ENCODE peak calls at places on chromosome 7, in eight cellular contexts. B is stimulated activated CD4-positive, alpha-beta T cell treated with anti-CD3 and anti-CD28 coated beads, Interleukin-2, amount 100 ng/mL, for 24 hours; O is foreskin fibroblast; F is NCI-H2171; A is activated CD4-positive, alpha-beta T cell treated with anti-CD3 and anti-CD28 coated beads, Interleukin-2, amount 50 U/mL, for 1 hour; X is epithelial cell of esophagus; W is endothelial cell; Q is progenitor cell of endocrine pancreas. D is an unnamed sample.

GRCh38 chr7:18212788-18213187 is 185.1 kb upstream of the PRPS1L1 start:
- DNase-seq in Q (no peak), O (peak; percentile 54), X (no peak), W (no peak), F (peak; percentile 18), B (no peak), A (no peak), D (no peak)

GRCh38 chr7:41224063-41224763 is 478.7 kb downstream of the INHBA start:
- DNase-seq in B (no peak), X (peak; percentile 99), A (no peak), W (no peak), F (no peak), O (peak; percentile 57), Q (no peak), D (peak; percentile 71)

GRCh38 chr7:138307633-138308032 is 152.4 kb upstream of the TRIM24 start:
- DNase-seq in X (no peak), W (no peak), F (no peak), Q (no peak), B (no peak), O (no peak), A (no peak), D (peak; percentile 68)

GRCh38 chr7:1340031-1340430 is 107.4 kb downstream of the UNCX start:
- DNase-seq in B (no peak), W (no peak), A (no peak), F (no peak), O (no peak), Q (no peak), X (no peak), D (peak; percentile 26)

GRCh38 chr7:69218634-69219033 is 379.6 kb upstream of the AUTS2 start:
- DNase-seq in F (no peak), W (no peak), A (no peak), B (no peak), O (no peak), X (no peak), Q (no peak), D (no peak)

GRCh38 chr7:157010588-157011332 is at the start of gene MNX1:
- DNase-seq in B (peak; percentile 39), O (no peak), W (peak; percentile 78), Q (peak; percentile 82), A (peak; percentile 47), F (peak; percentile 90), X (peak; percentile 89), D (peak; percentile 48)

GRCh38 chr7:30936650-30937245 is 25.1 kb downstream of the AQP1 start:
- DNase-seq in W (no peak), A (no peak), Q (no peak), F (no peak), O (no peak), B (no peak), X (no peak), D (no peak)

GRCh38 chr7:102321351-102322201 is 34.7 kb downstream of the SPDYE6 start:
- DNase-seq in W (peak; percentile 46), O (no peak), X (peak; percentile 33), A (no peak), B (no peak), Q (no peak), F (no peak), D (no peak)

GRCh38 chr7:111677848-111678247 is 115.6 kb upstream of the IMMP2L start:
- DNase-seq in X (peak; percentile 47), A (no peak), B (no peak), W (no peak), F (no peak), Q (no peak), O (no peak), D (no peak)

GRCh38 chr7:81846398-81846797 is 76.6 kb upstream of the HGF start:
- DNase-seq in A (no peak), O (peak; percentile 68), Q (no peak), B (no peak), F (no peak), X (peak; percentile 74), W (no peak), D (peak; percentile 25)

GRCh38 chr7:756928-757560 is 30.0 kb upstream of the PRKAR1B start:
- DNase-seq in A (no peak), X (no peak), O (no peak), Q (no peak), B (no peak), W (no peak), F (no peak), D (no peak)

GRCh38 chr7:50781371-50781770 is 1.3 kb downstream of the GRB10 start:
- DNase-seq in B (no peak), X (no peak), Q (no peak), A (no peak), O (no peak), F (no peak), W (no peak), D (peak; percentile 30)

GRCh38 chr7:1749351-1749863 is 79.3 kb downstream of the ELFN1 start:
- DNase-seq in B (no peak), A (no peak), Q (no peak), X (no peak), O (no peak), W (no peak), F (no peak), D (no peak)

GRCh38 chr7:24059775-24060174 is 224.2 kb upstream of the NPY start:
- DNase-seq in A (no peak), X (no peak), O (no peak), F (no peak), Q (no peak), W (no peak), B (no peak), D (peak; percentile 72)